ENCODE peak calls at places on chromosomes 13 and 19, in five cellular contexts. One of them, this sample, is unnamed.

GRCh38 chr19:17873661-17874422 is 2.1 kb downstream of the SLC5A5 start:
- DNase-seq in mucosa of descending colon: peak
- DNase-seq in neural progenitor cell: peak
- DNase-seq in fibroblast of the aortic adventitia: no peak
- DNase-seq in AG09309: no peak
- DNase-seq in this sample: no peak

GRCh38 chr13:30222253-30222652 is 85.1 kb downstream of the KATNAL1 start:
- DNase-seq in neural progenitor cell: no peak
- DNase-seq in mucosa of descending colon: no peak
- DNase-seq in fibroblast of the aortic adventitia: no peak
- DNase-seq in AG09309: no peak
- DNase-seq in this sample: no peak

GRCh38 chr13:112351825-112352224 is 24.3 kb upstream of the SPACA7 start:
- DNase-seq in fibroblast of the aortic adventitia: no peak
- DNase-seq in mucosa of descending colon: no peak
- DNase-seq in neural progenitor cell: peak
- DNase-seq in AG09309: no peak
- DNase-seq in this sample: no peak

GRCh38 chr13:96967248-96967745 is 27.0 kb downstream of the OXGR1 start:
- DNase-seq in neural progenitor cell: peak
- DNase-seq in fibroblast of the aortic adventitia: peak
- DNase-seq in mucosa of descending colon: no peak
- DNase-seq in AG09309: no peak
- DNase-seq in this sample: peak

GRCh38 chr13:97866346-97866745 is 87.1 kb upstream of the IPO5 start:
- DNase-seq in neural progenitor cell: no peak
- DNase-seq in fibroblast of the aortic adventitia: no peak
- DNase-seq in mucosa of descending colon: no peak
- DNase-seq in AG09309: no peak
- DNase-seq in this sample: no peak

GRCh38 chr19:2250765-2251576 is 1.8 kb downstream of the AMH start:
- DNase-seq in fibroblast of the aortic adventitia: no peak
- DNase-seq in neural progenitor cell: no peak
- DNase-seq in mucosa of descending colon: no peak
- DNase-seq in AG09309: no peak
- DNase-seq in this sample: no peak

GRCh38 chr13:111854403-111854802 is 212.5 kb upstream of the SOX1 start:
- DNase-seq in fibroblast of the aortic adventitia: no peak
- DNase-seq in mucosa of descending colon: no peak
- DNase-seq in neural progenitor cell: no peak
- DNase-seq in AG09309: no peak
- DNase-seq in this sample: no peak

GRCh38 chr19:1079566-1080111 is 12.7 kb downstream of the ARHGAP45 start:
- DNase-seq in fibroblast of the aortic adventitia: no peak
- DNase-seq in AG09309: no peak
- DNase-seq in mucosa of descending colon: peak
- DNase-seq in neural progenitor cell: no peak
- DNase-seq in this sample: no peak

GRCh38 chr19:46493236-46494114 is 2.2 kb downstream of the PNMA8B start:
- DNase-seq in fibroblast of the aortic adventitia: peak
- DNase-seq in AG09309: no peak
- DNase-seq in mucosa of descending colon: no peak
- DNase-seq in neural progenitor cell: peak
- DNase-seq in this sample: no peak

GRCh38 chr19:31257025-31257424 is 92.2 kb downstream of the TSHZ3 start:
- DNase-seq in fibroblast of the aortic adventitia: no peak
- DNase-seq in AG09309: no peak
- DNase-seq in mucosa of descending colon: no peak
- DNase-seq in neural progenitor cell: no peak
- DNase-seq in this sample: no peak

GRCh38 chr13:39144391-39144790 is 106.1 kb downstream of the NHLRC3 start:
- DNase-seq in neural progenitor cell: no peak
- DNase-seq in fibroblast of the aortic adventitia: no peak
- DNase-seq in mucosa of descending colon: no peak
- DNase-seq in AG09309: no peak
- DNase-seq in this sample: no peak

GRCh38 chr19:33391631-33392249 is 18.2 kb downstream of the CEBPG start:
- DNase-seq in AG09309: no peak
- DNase-seq in fibroblast of the aortic adventitia: no peak
- DNase-seq in neural progenitor cell: no peak
- DNase-seq in mucosa of descending colon: peak
- DNase-seq in this sample: no peak

GRCh38 chr13:64817721-64818120 is 2412.4 kb downstream of the PCDH9 start:
- DNase-seq in neural progenitor cell: no peak
- DNase-seq in fibroblast of the aortic adventitia: peak
- DNase-seq in mucosa of descending colon: no peak
- DNase-seq in AG09309: no peak
- DNase-seq in this sample: no peak

GRCh38 chr19:39052243-39052746 is 19.9 kb upstream of the FBXO27 start:
- DNase-seq in mucosa of descending colon: peak
- DNase-seq in fibroblast of the aortic adventitia: peak
- DNase-seq in AG09309: no peak
- DNase-seq in neural progenitor cell: peak
- DNase-seq in this sample: peak
- TF ChIP-seq CTCF in mucosa of descending colon: peak
- TF ChIP-seq CTCF in fibroblast of the aortic adventitia: peak
- TF ChIP-seq CTCF in AG09309: peak
- TF ChIP-seq CTCF in neural progenitor cell: peak
- TF ChIP-seq CTCF in this sample: peak

DNA sequence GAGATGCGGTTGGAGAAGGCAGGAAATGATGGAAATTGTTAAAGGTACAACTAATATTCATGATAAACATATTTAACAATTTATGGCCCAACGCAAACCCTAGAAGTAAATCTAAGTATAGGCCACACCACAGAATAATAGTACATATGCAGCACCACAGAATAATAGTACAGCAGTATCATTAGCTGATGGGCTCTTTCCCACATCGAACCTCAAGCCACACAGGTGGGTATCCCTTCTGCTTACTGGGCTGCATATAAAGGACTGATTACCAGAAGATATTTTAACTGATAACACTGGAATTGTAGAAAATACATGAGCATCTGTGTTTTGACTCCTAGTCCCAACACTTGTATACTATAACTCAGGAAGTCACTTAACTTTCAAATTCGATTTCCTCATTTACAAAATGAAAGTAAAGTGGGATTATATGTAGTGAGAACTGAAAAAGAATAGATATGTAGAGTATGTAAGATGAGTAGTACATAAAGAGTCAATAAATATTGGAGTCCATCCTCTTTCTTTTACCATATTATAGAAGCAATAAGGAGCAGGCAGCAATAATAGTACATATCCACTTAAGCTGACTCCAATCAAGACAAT is 91.5 kb downstream of the TSC22D1 start:
- DNase-seq in neural progenitor cell: no peak
- DNase-seq in mucosa of descending colon: no peak
- DNase-seq in AG09309: no peak
- DNase-seq in fibroblast of the aortic adventitia: no peak
- DNase-seq in this sample: no peak
- H3K4me3 ChIP-seq in neural progenitor cell: no peak
- H3K4me3 ChIP-seq in mucosa of descending colon: no peak
- H3K4me3 ChIP-seq in AG09309: no peak
- H3K4me3 ChIP-seq in fibroblast of the aortic adventitia: no peak
- H3K4me3 ChIP-seq in this sample: no peak

DNA sequence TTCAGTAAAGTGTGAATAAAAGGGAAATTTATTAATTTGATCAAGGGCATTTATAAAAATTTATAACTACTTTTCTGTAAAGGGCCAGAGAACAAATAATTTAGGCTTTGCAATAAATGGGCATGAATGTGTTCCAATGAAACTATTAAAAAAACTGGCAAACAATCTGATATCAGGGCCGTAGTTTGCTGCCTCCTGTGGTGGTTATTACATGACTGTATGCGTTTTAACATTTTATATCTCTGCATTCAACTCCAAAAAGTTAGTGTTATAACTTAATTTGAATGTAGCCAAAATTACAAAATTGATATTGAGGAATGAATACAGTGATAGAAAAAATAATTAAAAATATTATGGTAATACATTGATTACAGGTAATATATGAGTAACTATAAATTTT is 80.5 kb upstream of the POSTN start:
- DNase-seq in neural progenitor cell: no peak
- DNase-seq in fibroblast of the aortic adventitia: no peak
- DNase-seq in AG09309: no peak
- DNase-seq in mucosa of descending colon: no peak
- DNase-seq in this sample: no peak
- TF ChIP-seq CTCF in neural progenitor cell: no peak
- TF ChIP-seq CTCF in fibroblast of the aortic adventitia: peak
- TF ChIP-seq CTCF in AG09309: peak
- TF ChIP-seq CTCF in mucosa of descending colon: no peak
- TF ChIP-seq CTCF in this sample: peak

GRCh38 chr13:51912091-51912490 is 50.3 kb downstream of the CCDC70 start:
- DNase-seq in fibroblast of the aortic adventitia: no peak
- DNase-seq in neural progenitor cell: no peak
- DNase-seq in AG09309: no peak
- DNase-seq in mucosa of descending colon: no peak
- DNase-seq in this sample: no peak
- H3K4me3 ChIP-seq in fibroblast of the aortic adventitia: no peak
- H3K4me3 ChIP-seq in neural progenitor cell: no peak
- H3K4me3 ChIP-seq in AG09309: no peak
- H3K4me3 ChIP-seq in mucosa of descending colon: no peak
- H3K4me3 ChIP-seq in this sample: no peak

GRCh38 chr19:54189020-54189667 is at the start of gene MBOAT7:
- DNase-seq in AG09309: no peak
- DNase-seq in mucosa of descending colon: no peak
- DNase-seq in fibroblast of the aortic adventitia: no peak
- DNase-seq in neural progenitor cell: no peak
- DNase-seq in this sample: no peak
- TF ChIP-seq CTCF in AG09309: no peak
- TF ChIP-seq CTCF in mucosa of descending colon: no peak
- TF ChIP-seq CTCF in fibroblast of the aortic adventitia: no peak
- TF ChIP-seq CTCF in neural progenitor cell: peak
- TF ChIP-seq CTCF in this sample: no peak

GRCh38 chr13:45885194-45885593 is 33.6 kb upstream of the SIAH3 start:
- DNase-seq in fibroblast of the aortic adventitia: no peak
- DNase-seq in neural progenitor cell: no peak
- DNase-seq in mucosa of descending colon: no peak
- DNase-seq in AG09309: no peak
- DNase-seq in this sample: no peak
- H3K4me3 ChIP-seq in fibroblast of the aortic adventitia: no peak
- H3K4me3 ChIP-seq in neural progenitor cell: no peak
- H3K4me3 ChIP-seq in mucosa of descending colon: no peak
- H3K4me3 ChIP-seq in AG09309: no peak
- H3K4me3 ChIP-seq in this sample: no peak